ENCODE peak calls at places on chromosomes 13 and 19, in eight cellular contexts. F is CD8-positive, alpha-beta T cell; E is SK-N-SH; I is heart left ventricle; R is DND-41; V is fibroblast of lung; G is tibial artery; X is uterus. J is an unnamed sample. For H3K4me1, the result is how much of the 10 kb centered on the place peaks cover.

GRCh38 chr19:1221141-1221903 is 15.7 kb downstream of the STK11 start:
- DNase-seq in R (no peak), G (no peak), F (no peak), V (peak), I (peak), E (peak), X (peak), J (no peak)

GRCh38 chr13:110812869-110813645 is 99.6 kb downstream of the ING1 start:
- DNase-seq in X (no peak), E (no peak), I (no peak), V (no peak), G (no peak), F (no peak), R (no peak), J (no peak)

GRCh38 chr19:33317522-33317921 is 15.2 kb upstream of the CEBPA start:
- DNase-seq in G (no peak), V (no peak), R (no peak), X (no peak), F (no peak), I (no peak), E (no peak), J (no peak)

GRCh38 chr19:4456566-4456842 is 1.1 kb downstream of the UBXN6 start:
- DNase-seq in F (no peak), X (no peak), I (no peak), V (peak), R (no peak), G (no peak), E (peak), J (peak)

GRCh38 chr13:18996221-18996620 is 185.4 kb downstream of the TUBA3C start:
- DNase-seq in V (no peak), G (no peak), F (no peak), E (no peak), X (no peak), I (no peak), R (no peak), J (no peak)

GRCh38 chr13:29996316-29996715 is 145.9 kb upstream of the UBL3 start:
- DNase-seq in G (no peak), X (no peak), I (no peak), R (no peak), V (no peak), F (no peak), E (no peak), J (no peak)

GRCh38 chr13:39385621-39386231 is 217.3 kb downstream of the LHFPL6 start:
- DNase-seq in V (no peak), F (no peak), I (no peak), E (no peak), G (no peak), X (no peak), R (no peak), J (no peak)

GRCh38 chr19:46932346-46932745 is 71.5 kb downstream of the ARHGAP35 start:
- DNase-seq in E (no peak), X (no peak), I (no peak), V (peak), F (no peak), G (no peak), R (no peak), J (peak)

GRCh38 chr19:58575183-58576041 is 2.3 kb upstream of the MZF1 start:
- DNase-seq in F (peak), R (peak), X (peak), G (peak), I (peak), V (peak), E (peak), J (peak)

GRCh38 chr19:34808566-34808965 is 35.6 kb upstream of the ZNF599 start:
- DNase-seq in V (peak), I (no peak), G (no peak), X (no peak), E (no peak), F (no peak), R (no peak), J (peak)

GRCh38 chr19:35060160-35060855 is 18.8 kb downstream of the HPN start:
- DNase-seq in X (no peak), E (no peak), R (no peak), I (no peak), G (no peak), F (no peak), V (no peak), J (no peak)

GRCh38 chr19:3360494-3361383 is 5.6 kb upstream of the NFIC start:
- DNase-seq in F (peak), I (peak), R (peak), E (peak), G (peak), V (no peak), X (no peak), J (no peak)

GRCh38 chr19:54653181-54653809 is 9.5 kb upstream of the LILRB4 start:
- DNase-seq in R (no peak), X (no peak), G (no peak), F (no peak), E (peak), I (no peak), V (peak), J (peak)

GRCh38 chr13:85675508-85675907 is 123.7 kb downstream of the SLITRK6 start:
- DNase-seq in G (no peak), X (no peak), E (no peak), R (no peak), I (no peak), F (no peak), V (no peak), J (no peak)

GRCh38 chr19:2646866-2647535 is 55.5 kb downstream of the GNG7 start:
- DNase-seq in G (no peak), R (no peak), E (no peak), X (no peak), V (no peak), F (no peak), I (no peak), J (no peak)

GRCh38 chr13:32829676-32830091 is 186.5 kb upstream of the KL start:
- DNase-seq in E (no peak), G (no peak), I (no peak), F (no peak), V (peak), X (no peak), R (no peak), J (peak)

GRCh38 chr19:40396886-40397567 is 7.0 kb upstream of the HIPK4 start:
- DNase-seq in E (no peak), V (no peak), G (no peak), R (no peak), X (no peak), F (no peak), I (no peak), J (no peak)

GRCh38 chr13:86383561-86383960 is 584.3 kb upstream of the SLITRK6 start:
- DNase-seq in V (no peak), R (no peak), E (no peak), X (no peak), I (no peak), G (no peak), F (no peak), J (no peak)

GRCh38 chr13:101730420-101731000 is 278.0 kb downstream of the ITGBL1 start:
- DNase-seq in I (no peak), G (no peak), X (no peak), R (no peak), E (no peak), V (no peak), F (no peak), J (no peak)

GRCh38 chr13:47459512-47459911 is 541.6 kb downstream of the SUCLA2 start:
- DNase-seq in G (no peak), F (no peak), R (no peak), V (peak), X (no peak), E (peak), I (no peak), J (no peak)

GRCh38 chr13:87887459-87888123 is 216.4 kb downstream of the SLITRK5 start:
- DNase-seq in V (no peak), R (no peak), I (no peak), F (no peak), G (no peak), X (no peak), E (no peak), J (no peak)

GRCh38 chr13:112435973-112436372 is 59.8 kb downstream of the SPACA7 start:
- DNase-seq in G (no peak), X (no peak), F (no peak), I (no peak), E (no peak), V (no peak), R (no peak), J (no peak)

GRCh38 chr13:29993716-29994488 is 143.5 kb upstream of the UBL3 start:
- DNase-seq in R (no peak), E (no peak), X (no peak), G (no peak), I (no peak), V (peak), F (no peak), J (peak)

GRCh38 chr19:7751157-7751783 is 3.9 kb upstream of the CD209 start:
- DNase-seq in I (no peak), X (no peak), E (no peak), F (no peak), R (no peak), V (no peak), G (no peak), J (no peak)

GRCh38 chr19:1136201-1136600 is 32.4 kb downstream of the GPX4 start:
- DNase-seq in F (no peak), V (no peak), G (no peak), X (no peak), E (no peak), I (no peak), R (no peak), J (no peak)

GRCh38 chr19:23542562-23542961 is 144.4 kb downstream of the ZNF675 start:
- DNase-seq in I (no peak), X (no peak), V (no peak), R (no peak), G (no peak), E (no peak), F (no peak), J (peak)

GRCh38 chr19:4361152-4362037 is 18.0 kb downstream of the MPND start:
- DNase-seq in I (no peak), V (peak), X (no peak), E (no peak), F (no peak), R (no peak), G (no peak), J (no peak)

DNA sequence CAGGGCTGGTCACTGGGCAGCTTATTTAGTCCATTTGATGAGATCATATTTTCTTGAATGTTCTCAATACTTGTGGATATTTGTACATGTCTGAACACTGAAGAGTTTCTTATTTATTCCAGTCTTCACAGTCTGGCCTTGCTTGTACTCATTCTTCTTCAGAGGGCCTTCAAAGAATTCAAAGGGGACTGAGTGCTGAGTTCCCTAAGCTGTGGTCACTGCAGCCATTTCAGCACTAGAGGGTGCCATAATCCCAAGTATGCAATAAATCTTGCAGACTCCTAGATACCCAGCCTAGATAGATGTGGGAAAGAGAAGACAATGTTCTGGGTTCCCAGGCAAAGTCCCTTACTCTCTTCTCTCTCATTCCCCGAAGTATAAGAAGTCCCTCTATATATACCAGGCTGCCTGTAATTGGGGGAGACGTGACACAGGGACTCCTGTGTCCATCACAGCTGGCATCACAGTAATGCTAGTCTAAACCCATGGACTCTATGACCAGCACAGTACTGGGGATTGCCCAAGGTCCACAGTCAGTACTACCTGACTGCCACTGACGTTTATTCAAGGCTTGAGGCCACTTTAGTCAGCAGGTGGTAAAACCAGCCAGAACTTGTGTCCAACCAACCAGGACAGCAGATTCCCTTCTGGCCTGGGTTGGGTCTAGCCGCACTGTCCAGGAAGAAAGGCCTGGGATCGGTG is 8.9 kb upstream of the VN1R1 start:
- DNase-seq in G (no peak), E (peak), I (no peak), X (no peak), V (peak), F (no peak), R (peak), J (no peak)
- TF ChIP-seq CTCF in G (no peak), E (peak), I (peak), X (no peak), V (no peak), F (no peak), R (peak), J (peak)

GRCh38 chr19:38837304-38837626 is 5.7 kb upstream of the ECH1 start:
- DNase-seq in X (no peak), I (no peak), F (no peak), R (no peak), E (peak), V (no peak), G (no peak), J (no peak)

GRCh38 chr19:38838208-38838985 is 6.8 kb upstream of the ECH1 start:
- DNase-seq in X (no peak), V (no peak), F (no peak), G (no peak), I (no peak), E (no peak), R (no peak), J (peak)

GRCh38 chr19:38834590-38834989 is 3.0 kb upstream of the ECH1 start:
- DNase-seq in I (no peak), G (no peak), X (no peak), E (no peak), F (no peak), R (no peak), V (no peak), J (no peak)

GRCh38 chr19:38837656-38838121 is 6.1 kb upstream of the ECH1 start:
- DNase-seq in V (no peak), X (no peak), G (no peak), R (no peak), I (no peak), E (no peak), F (no peak), J (peak)

GRCh38 chr19:38836438-38837303 is 5.1 kb upstream of the ECH1 start:
- DNase-seq in V (no peak), X (no peak), R (no peak), F (no peak), G (no peak), I (no peak), E (no peak), J (no peak)
- H3K4me1 ChIP-seq in V (under half), X (under half), R (under half), F (under half), G (under half), I (under half), E (half or more), J (under half)

GRCh38 chr13:36774895-36775294 is 44.1 kb upstream of the RFXAP start:
- DNase-seq in E (no peak), V (no peak), F (no peak), G (no peak), X (no peak), I (no peak), R (no peak), J (no peak)

GRCh38 chr13:36783883-36784282 is 35.1 kb upstream of the RFXAP start:
- DNase-seq in G (no peak), I (no peak), X (no peak), E (no peak), V (no peak), R (no peak), F (no peak), J (no peak)

GRCh38 chr13:36776175-36776574 is 42.8 kb upstream of the RFXAP start:
- DNase-seq in E (no peak), I (no peak), X (no peak), G (no peak), R (no peak), F (no peak), V (no peak), J (no peak)

GRCh38 chr13:36778083-36778671 is 40.8 kb upstream of the RFXAP start:
- DNase-seq in X (no peak), E (no peak), V (peak), R (no peak), I (no peak), F (no peak), G (no peak), J (no peak)
- H3K27ac ChIP-seq in X (no peak), E (no peak), V (no peak), R (no peak), I (no peak), F (no peak), G (no peak), J (no peak)

DNA sequence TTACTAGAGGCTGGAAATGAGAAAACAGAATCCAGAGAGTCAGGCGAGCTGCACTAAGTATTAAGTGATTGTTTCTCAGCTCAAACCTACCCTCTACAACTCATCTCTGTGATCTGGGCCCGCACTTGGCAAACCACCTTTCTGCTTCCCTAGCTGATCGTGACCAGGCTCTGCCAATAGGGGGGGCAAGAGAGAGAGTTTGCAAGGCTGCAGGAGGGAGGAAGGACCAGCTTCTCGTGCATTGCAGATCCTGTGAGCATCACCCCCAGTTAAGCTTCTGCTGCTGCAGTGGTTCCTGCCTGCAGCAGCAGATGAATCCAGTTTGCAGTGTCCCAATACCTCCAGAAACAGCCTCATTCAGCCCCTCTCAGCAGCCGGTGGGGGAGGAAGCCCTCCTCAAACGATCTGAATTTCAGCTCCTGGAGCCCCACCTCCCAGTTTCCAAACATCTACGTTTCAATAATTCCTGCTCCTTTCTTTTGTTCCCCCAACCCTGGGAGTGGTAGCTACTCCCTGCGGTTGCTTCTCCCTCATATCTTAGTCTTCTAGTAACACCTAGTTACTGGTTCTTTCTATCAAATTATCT is 20.0 kb downstream of the XRCC1 start:
- DNase-seq in R (peak), G (peak), I (peak), F (peak), E (peak), X (peak), V (peak), J (peak)
- TF ChIP-seq CTCF in R (peak), G (peak), I (peak), F (peak), E (peak), X (no peak), V (peak), J (peak)

GRCh38 chr19:49499030-49499670 is 2.9 kb downstream of the RPS11 start:
- DNase-seq in G (no peak), R (no peak), X (no peak), V (no peak), I (no peak), F (no peak), E (no peak), J (no peak)

GRCh38 chr19:49497790-49498106 is 1.5 kb downstream of the RPS11 start:
- DNase-seq in V (no peak), G (no peak), F (no peak), R (no peak), X (no peak), E (no peak), I (no peak), J (no peak)

GRCh38 chr19:49497047-49497789 is 984 bp downstream of the RPS11 start:
- DNase-seq in G (peak), V (peak), I (peak), E (peak), F (peak), X (no peak), R (peak), J (no peak)

GRCh38 chr19:49498475-49498874 is 2.2 kb downstream of the RPS11 start:
- DNase-seq in V (no peak), I (no peak), E (no peak), F (no peak), X (no peak), R (no peak), G (no peak), J (no peak)

GRCh38 chr19:49496574-49497008 is 357 bp downstream of the RPS11 start:
- DNase-seq in I (no peak), F (no peak), V (no peak), X (no peak), R (no peak), G (no peak), E (no peak), J (no peak)
- H3K4me1 ChIP-seq in I (under half), F (under half), V (under half), X (under half), R (half or more), G (under half), E (under half), J (under half)

GRCh38 chr19:18326772-18327171 is 3.9 kb upstream of the LSM4 start:
- DNase-seq in E (no peak), V (no peak), I (no peak), X (no peak), G (no peak), R (no peak), F (no peak), J (no peak)

GRCh38 chr19:18328340-18329034 is 5.6 kb upstream of the LSM4 start:
- DNase-seq in I (peak), E (peak), V (peak), G (peak), F (peak), X (peak), R (peak), J (peak)

GRCh38 chr19:18332917-18333530 is 7.4 kb upstream of the PGPEP1 start:
- DNase-seq in F (no peak), V (no peak), R (no peak), E (no peak), I (no peak), G (no peak), X (no peak), J (no peak)

GRCh38 chr19:18330865-18331264 is 8.0 kb upstream of the LSM4 start:
- DNase-seq in X (no peak), F (no peak), G (no peak), I (no peak), V (no peak), E (no peak), R (no peak), J (no peak)

GRCh38 chr19:18329035-18329376 is 6.1 kb upstream of the LSM4 start:
- DNase-seq in F (no peak), V (no peak), G (no peak), X (no peak), I (no peak), E (no peak), R (no peak), J (no peak)
- H3K27ac ChIP-seq in F (no peak), V (peak), G (peak), X (peak), I (peak), E (peak), R (peak), J (no peak)

DNA sequence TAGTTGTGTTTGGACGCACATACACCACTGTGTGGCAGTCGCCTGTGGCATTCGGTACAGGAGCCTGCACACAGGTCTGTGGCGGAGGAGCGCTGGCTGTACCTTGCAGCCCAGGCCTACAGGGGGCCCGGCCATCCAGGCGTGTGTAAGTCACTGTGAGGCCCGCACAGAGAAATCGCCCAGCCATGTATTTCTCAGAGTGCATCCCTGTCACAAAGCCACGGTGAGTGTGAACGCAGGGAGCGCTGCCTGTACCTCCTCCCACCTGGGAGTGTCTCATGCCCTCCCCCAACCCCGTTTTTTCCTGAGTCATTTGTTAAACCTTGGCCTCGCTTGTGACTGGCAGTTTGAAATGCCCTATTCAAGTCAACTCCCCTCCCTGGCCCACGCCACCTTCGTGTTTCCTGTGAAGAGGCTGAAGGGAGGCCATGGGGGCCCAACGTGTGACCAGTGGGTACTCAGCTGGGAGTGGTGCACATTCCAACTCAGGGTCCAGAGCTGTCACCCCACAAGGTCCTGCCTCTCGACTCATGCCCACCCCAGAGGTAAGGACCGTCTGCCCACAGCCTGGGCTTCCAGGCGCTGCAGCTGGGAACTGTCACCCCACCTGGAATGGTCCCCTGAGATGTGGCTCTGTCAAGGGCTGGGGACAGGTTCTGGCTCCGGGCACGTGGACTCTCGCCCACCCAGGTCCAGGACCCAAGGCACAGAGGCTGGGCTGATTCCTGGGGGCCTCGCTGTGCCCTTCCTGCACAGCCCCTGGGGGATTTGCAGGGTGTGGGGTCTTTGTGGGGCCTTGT is 11.6 kb upstream of the RASA3 start:
- DNase-seq in E (peak), F (no peak), X (no peak), R (peak), V (no peak), I (peak), G (no peak), J (no peak)
- TF ChIP-seq CTCF in E (peak), F (peak), X (no peak), R (peak), V (no peak), I (no peak), G (no peak), J (peak)

J was measured in foreskin keratinocyte.